ENCODE peak calls at places on chromosomes 7 and 10, in four cellular contexts. T is suprapubic skin; I is colonic mucosa; F is CD8-positive, alpha-beta memory T cell. M is an unnamed sample.

GRCh38 chr7:148856035-148856881 is 27.8 kb downstream of the EZH2 start:
- DNase-seq in T (no peak), I (peak; percentile 51), F (peak; percentile 30), M (no peak)

GRCh38 chr10:52048051-52048450 is 266.0 kb upstream of the DKK1 start:
- DNase-seq in T (no peak), I (no peak), F (no peak), M (no peak)

GRCh38 chr7:128885370-128886187 is 22.9 kb downstream of the ATP6V1F start:
- DNase-seq in T (no peak), I (no peak), F (no peak), M (no peak)

GRCh38 chr7:108308276-108308675 is 148.0 kb downstream of the NRCAM start:
- DNase-seq in T (no peak), I (no peak), F (no peak), M (no peak)

GRCh38 chr7:19520392-19520791 is 188.4 kb downstream of the POLR1F start:
- DNase-seq in T (no peak), I (no peak), F (no peak), M (no peak)

GRCh38 chr7:11760372-11760771 is 71.6 kb downstream of the THSD7A start:
- DNase-seq in T (no peak), I (no peak), F (no peak), M (no peak)

GRCh38 chr10:116773306-116773705 is 30.9 kb upstream of the HSPA12A start:
- DNase-seq in T (peak; percentile 63), I (no peak), F (no peak), M (no peak)

GRCh38 chr7:24477807-24478655 is 95.2 kb upstream of the PALS2 start:
- DNase-seq in T (no peak), I (no peak), F (no peak), M (no peak)

GRCh38 chr7:34260282-34260681 is 354.9 kb downstream of the BMPER start:
- DNase-seq in T (no peak), I (no peak), F (no peak), M (no peak)

GRCh38 chr7:46932656-46933424 is 649.1 kb downstream of the TNS3 start:
- DNase-seq in T (no peak), I (peak; percentile 28), F (no peak), M (no peak)

GRCh38 chr7:10708447-10708846 is 265.2 kb upstream of the PHF14 start:
- DNase-seq in T (no peak), I (no peak), F (no peak), M (peak; percentile 27)

GRCh38 chr7:74568658-74569057 is 88.9 kb upstream of the GTF2I start:
- DNase-seq in T (no peak), I (no peak), F (no peak), M (no peak)

GRCh38 chr7:131653418-131654248 is 97.2 kb upstream of the PODXL start:
- DNase-seq in T (no peak), I (no peak), F (no peak), M (no peak)

GRCh38 chr10:106189254-106189653 is 975.3 kb downstream of the SORCS1 start:
- DNase-seq in T (no peak), I (no peak), F (no peak), M (peak; percentile 14)

GRCh38 chr7:104986623-104987259 is 27.3 kb upstream of the KMT2E start:
- DNase-seq in T (no peak), I (no peak), F (no peak), M (no peak)

GRCh38 chr7:4742051-4742573 is 33.3 kb upstream of the AP5Z1 start:
- DNase-seq in T (no peak), I (peak; percentile 49), F (no peak), M (no peak)
- H3K4me1 ChIP-seq in T (peaks cover 58% of the 10 kb centered on the region), I (peaks cover 8% of the 10 kb centered on the region), F (peaks cover 42% of the 10 kb centered on the region), M (peaks cover 27% of the 10 kb centered on the region)

DNA sequence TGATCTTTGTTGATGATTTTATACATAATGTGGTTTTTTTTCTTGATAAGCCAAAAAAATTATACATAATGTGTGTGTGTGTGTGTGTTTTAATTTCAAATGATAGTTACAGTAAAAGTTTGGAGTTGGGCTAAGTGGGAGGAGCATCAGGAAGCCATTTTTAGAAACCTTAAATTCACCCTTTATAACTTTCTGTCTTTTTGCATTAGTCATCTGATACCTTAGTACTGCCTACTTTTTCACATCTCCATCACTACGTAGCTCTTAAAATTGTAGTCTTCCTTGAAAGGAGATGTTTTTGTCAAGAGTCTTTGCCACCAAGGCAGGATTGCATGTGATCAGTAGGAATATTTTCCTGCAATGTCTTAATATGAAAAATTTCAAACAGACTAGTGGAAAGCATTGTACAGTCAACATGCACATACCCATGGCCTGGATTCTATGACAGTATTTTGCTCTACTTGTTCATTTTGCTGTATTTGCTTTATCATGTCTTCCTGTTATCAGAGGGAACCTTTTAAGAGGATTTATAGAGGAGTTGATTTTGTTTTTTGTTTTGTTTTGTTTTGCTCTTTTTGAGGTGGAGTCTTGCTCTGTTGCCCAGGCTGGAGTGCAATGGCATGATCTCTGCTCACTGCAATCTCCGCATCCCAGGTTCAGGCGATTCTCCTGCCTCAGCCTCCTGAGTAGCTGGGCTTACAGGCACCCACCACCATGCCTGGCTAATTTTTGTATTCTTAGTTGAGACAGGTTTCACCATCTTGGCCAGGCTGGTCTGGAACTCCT is 67.3 kb downstream of the DAGLB start:
- DNase-seq in T (no peak), I (no peak), F (no peak), M (no peak)
- H3K4me1 ChIP-seq in T (peaks cover 88% of the 10 kb centered on the region), I (peaks cover 37% of the 10 kb centered on the region), F (peaks cover 51% of the 10 kb centered on the region), M (peaks cover 61% of the 10 kb centered on the region)

GRCh38 chr10:79135790-79136189 is 67.0 kb downstream of the ZMIZ1 start:
- DNase-seq in T (no peak), I (no peak), F (no peak), M (no peak)
- H3K4me1 ChIP-seq in T (peaks cover 50% of the 10 kb centered on the region), I (peaks cover 12% of the 10 kb centered on the region), F (peaks cover 44% of the 10 kb centered on the region), M (peaks cover 19% of the 10 kb centered on the region)

DNA sequence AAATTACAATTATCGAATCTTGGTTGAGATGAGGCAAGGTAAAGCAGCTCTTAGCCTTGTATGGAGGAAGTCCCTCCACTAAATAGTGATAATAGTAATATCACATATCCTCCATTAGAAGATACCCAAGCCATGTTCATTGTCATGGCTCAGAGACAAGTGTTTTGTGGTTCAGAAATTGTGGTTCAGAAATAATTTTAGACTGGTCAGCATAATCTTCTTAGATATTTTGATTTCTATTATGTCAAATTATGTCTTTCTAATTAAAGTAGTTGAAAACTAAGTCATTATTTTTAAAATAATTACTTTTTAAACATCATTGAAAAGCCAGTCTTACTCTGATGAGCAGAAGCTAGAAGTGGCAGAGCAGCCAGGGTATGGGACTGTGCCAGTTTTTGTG is 507.7 kb downstream of the HTR7 start:
- DNase-seq in T (no peak), I (no peak), F (no peak), M (no peak)
- H3K4me1 ChIP-seq in T (no peaks in the 10 kb centered on the region), I (no peaks in the 10 kb centered on the region), F (no peaks in the 10 kb centered on the region), M (no peaks in the 10 kb centered on the region)

GRCh38 chr10:124731551-124731950 is 12.6 kb downstream of the FAM53B start:
- DNase-seq in T (no peak), I (peak; percentile 22), F (no peak), M (no peak)
- H3K4me1 ChIP-seq in T (peaks cover 96% of the 10 kb centered on the region), I (peaks cover 50% of the 10 kb centered on the region), F (peaks cover 95% of the 10 kb centered on the region), M (peaks cover 7% of the 10 kb centered on the region)

GRCh38 chr7:157168571-157168970 is 29.8 kb downstream of the UBE3C start:
- DNase-seq in T (no peak), I (no peak), F (no peak), M (no peak)

GRCh38 chr7:157160433-157160832 is 21.7 kb downstream of the UBE3C start:
- DNase-seq in T (no peak), I (no peak), F (no peak), M (no peak)

GRCh38 chr7:157165987-157166386 is 27.3 kb downstream of the UBE3C start:
- DNase-seq in T (no peak), I (no peak), F (no peak), M (no peak)
- H3K4me1 ChIP-seq in T (no peaks in the 10 kb centered on the region), I (no peaks in the 10 kb centered on the region), F (no peaks in the 10 kb centered on the region), M (no peaks in the 10 kb centered on the region)